ENCODE peak calls at places on chromosome 5, in eight cellular contexts. K, P, G, T, A, R, M and Q are unnamed samples.

GRCh38 chr5:42120071-42120470 is 195.0 kb downstream of the FBXO4 start:
- DNase-seq in T (no peak), G (no peak), K (no peak), P (no peak), R (no peak), A (no peak), M (no peak), Q (no peak)

GRCh38 chr5:88948746-88949600 is 66.0 kb upstream of the MEF2C start:
- DNase-seq in P (no peak), R (no peak), G (no peak), A (no peak), T (no peak), M (no peak), K (no peak), Q (no peak)

GRCh38 chr5:56288880-56289601 is 55.9 kb upstream of the ANKRD55 start:
- DNase-seq in G (no peak), M (no peak), R (peak; percentile 32), T (no peak), P (no peak), K (no peak), A (no peak), Q (no peak)

GRCh38 chr5:10297646-10298204 is 10.0 kb downstream of the CMBL start:
- DNase-seq in A (no peak), M (no peak), R (no peak), P (no peak), G (no peak), T (no peak), K (no peak), Q (no peak)

GRCh38 chr5:125961150-125961549 is 462.1 kb upstream of the GRAMD2B start:
- DNase-seq in A (no peak), T (peak; percentile 20), R (no peak), K (no peak), P (no peak), G (no peak), M (no peak), Q (no peak)

GRCh38 chr5:118405650-118406061 is 582.7 kb downstream of the DTWD2 start:
- DNase-seq in A (no peak), P (no peak), M (no peak), G (no peak), T (no peak), K (no peak), R (no peak), Q (no peak)

GRCh38 chr5:126780165-126780827 is 3.4 kb downstream of the LMNB1 start:
- DNase-seq in K (peak; percentile 51), T (no peak), G (peak; percentile 73), M (peak; percentile 47), R (peak; percentile 53), A (peak; percentile 59), P (no peak), Q (no peak)

GRCh38 chr5:172280937-172281336 is 2.6 kb downstream of the UBTD2 start:
- DNase-seq in G (no peak), A (no peak), P (no peak), R (no peak), T (no peak), M (no peak), K (no peak), Q (no peak)

GRCh38 chr5:138370537-138370936 is 18.1 kb downstream of the KDM3B start:
- DNase-seq in P (no peak), A (no peak), K (no peak), G (no peak), M (no peak), T (no peak), R (no peak), Q (no peak)

GRCh38 chr5:11143456-11144267 is 382.6 kb upstream of the DAP start:
- DNase-seq in T (no peak), M (no peak), K (no peak), A (no peak), P (no peak), R (no peak), G (no peak), Q (no peak)

GRCh38 chr5:176389114-176389768 is 690 bp downstream of the HIGD2A start:
- DNase-seq in T (no peak), R (peak; percentile 91), K (no peak), M (no peak), P (peak; percentile 100), G (no peak), A (peak; percentile 95), Q (no peak)

DNA sequence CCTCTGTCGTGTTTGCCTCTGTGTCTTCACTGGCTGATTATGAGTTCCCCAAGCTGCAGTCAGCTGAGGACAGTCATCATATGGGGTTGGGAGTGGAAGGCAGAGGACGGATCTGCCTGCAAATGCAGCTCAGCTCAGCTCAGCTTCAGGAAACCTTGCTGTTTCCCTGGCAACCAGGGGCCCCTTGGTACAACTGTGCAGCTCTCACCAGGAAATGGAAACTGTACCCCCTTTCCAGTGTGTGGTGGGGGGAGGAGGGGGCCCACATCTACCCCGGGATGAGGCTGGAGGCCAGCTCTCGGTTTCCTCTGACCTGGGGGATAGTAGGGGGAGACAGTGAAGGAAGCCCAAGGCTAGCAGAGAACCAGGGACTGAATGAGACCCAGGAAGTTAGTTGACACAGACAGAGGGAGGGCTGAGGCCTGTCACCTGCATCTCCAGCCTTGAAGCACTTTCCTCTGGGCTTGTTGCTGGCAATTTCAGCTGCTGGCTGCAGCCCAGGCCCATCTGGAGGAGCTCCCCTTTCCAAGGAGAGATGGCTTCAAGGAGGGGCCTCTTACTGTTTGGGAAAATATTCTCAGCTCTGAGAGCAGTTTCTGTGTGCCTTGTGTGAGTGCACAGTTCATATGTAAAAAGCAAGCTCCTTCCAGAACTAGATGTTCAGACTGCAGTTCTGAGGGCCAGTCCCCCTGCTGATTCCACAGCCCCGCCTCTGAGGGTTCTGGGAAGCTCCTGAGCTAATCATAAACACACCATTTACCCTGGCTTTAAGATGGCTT is 6.9 kb downstream of the ANXA6 start:
- DNase-seq in G (no peak), K (peak; percentile 61), M (no peak), P (no peak), A (peak; percentile 42), R (no peak), T (peak; percentile 50), Q (peak; percentile 75)
- TF ChIP-seq EP300 in G (no peak), K (no peak), M (no peak), P (no peak), A (no peak), R (no peak), T (no peak), Q (no peak)

GRCh38 chr5:134120386-134121138 is 6.1 kb downstream of the TCF7 start:
- DNase-seq in K (no peak), G (no peak), T (no peak), R (no peak), A (no peak), P (no peak), M (no peak), Q (no peak)

GRCh38 chr5:134123360-134123759 is 8.9 kb downstream of the TCF7 start:
- DNase-seq in K (no peak), T (no peak), P (no peak), G (no peak), R (no peak), A (no peak), M (no peak), Q (no peak)

GRCh38 chr5:134124289-134125194 is 10.1 kb downstream of the TCF7 start:
- DNase-seq in A (no peak), R (no peak), G (no peak), M (no peak), T (no peak), P (no peak), K (no peak), Q (no peak)

GRCh38 chr5:134119720-134120119 is 5.2 kb downstream of the TCF7 start:
- DNase-seq in R (no peak), K (no peak), G (no peak), A (no peak), T (no peak), P (no peak), M (no peak), Q (no peak)

DNA sequence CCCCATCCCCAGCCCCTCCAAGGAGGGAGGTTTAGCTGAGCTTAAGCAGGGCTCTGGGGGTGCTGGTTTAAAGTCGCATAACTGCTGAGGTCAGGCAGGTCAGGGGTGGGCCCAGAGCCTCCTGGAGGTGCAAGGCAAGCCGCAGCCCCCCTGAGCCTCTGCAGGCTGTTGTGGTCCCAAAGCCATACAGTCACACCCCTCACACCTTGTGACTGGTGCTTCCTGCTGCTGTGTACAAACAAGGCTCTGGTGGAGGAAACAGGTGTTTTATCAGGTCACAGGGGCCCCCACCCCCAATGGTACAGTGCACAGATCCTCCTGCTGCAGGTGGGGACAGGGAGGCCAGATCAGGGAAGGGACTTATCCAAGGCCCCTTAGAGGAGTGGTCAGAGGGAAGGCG is 8.0 kb downstream of the TCF7 start:
- DNase-seq in T (no peak), P (no peak), A (no peak), G (no peak), M (no peak), K (peak; percentile 57), R (no peak), Q (no peak)
- TF ChIP-seq EP300 in T (peak; percentile 16), P (no peak), A (no peak), G (no peak), M (no peak), K (no peak), R (no peak), Q (no peak)

GRCh38 chr5:113031132-113031531 is 54.5 kb downstream of the DCP2 start:
- DNase-seq in K (no peak), T (no peak), M (no peak), A (no peak), G (no peak), R (no peak), P (peak; percentile 53), Q (no peak)
- TF ChIP-seq EP300 in K (no peak), T (no peak), M (no peak), A (no peak), G (no peak), R (no peak), P (no peak), Q (no peak)

DNA sequence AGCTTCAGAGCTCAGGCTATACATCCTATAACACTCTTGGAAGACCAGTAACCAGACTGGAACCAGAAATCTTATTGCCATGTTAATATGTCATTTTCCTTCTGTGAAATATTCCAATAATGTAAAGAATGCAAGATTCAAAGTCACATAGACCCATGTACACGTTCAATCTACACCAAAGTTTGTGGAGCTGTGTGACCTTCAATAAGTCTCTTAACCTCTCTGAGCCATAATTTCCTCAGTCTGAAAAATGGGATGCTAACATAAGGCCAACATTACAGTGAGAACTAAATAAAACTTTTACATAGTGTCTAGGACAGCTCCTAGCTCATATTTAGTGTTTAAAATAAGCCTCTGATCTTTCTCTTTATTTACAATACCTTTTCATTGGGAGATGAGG is 70.4 kb downstream of the ARRDC3 start:
- DNase-seq in G (no peak), M (no peak), R (no peak), T (no peak), P (no peak), A (no peak), K (no peak), Q (no peak)
- TF ChIP-seq EP300 in G (no peak), M (no peak), R (no peak), T (no peak), P (no peak), A (no peak), K (no peak), Q (no peak)